ENCODE peak calls at places on chromosomes 12 and 14, in eight cellular contexts. C, M, R, U, D, S, G and X are unnamed samples.

GRCh38 chr14:21233457-21234076 is 35.7 kb downstream of the HNRNPC start:
- DNase-seq in M (no peak), R (no peak), S (no peak), C (no peak), U (peak; percentile 15), G (peak; percentile 19), D (no peak), X (no peak)

GRCh38 chr12:15278816-15279658 is 43.3 kb upstream of the PTPRO start:
- DNase-seq in R (no peak), D (peak; percentile 76), C (no peak), S (peak; percentile 82), G (no peak), U (no peak), M (no peak), X (no peak)

GRCh38 chr12:89901906-89902648 is 193.4 kb upstream of the ATP2B1 start:
- DNase-seq in M (no peak), R (no peak), C (no peak), U (no peak), S (no peak), G (no peak), D (no peak), X (no peak)

GRCh38 chr14:74275265-74275841 is 27.4 kb downstream of the ABCD4 start:
- DNase-seq in C (no peak), U (no peak), D (no peak), S (peak; percentile 57), M (no peak), G (no peak), R (no peak), X (no peak)

GRCh38 chr12:103326190-103326589 is 169.6 kb downstream of the C12orf42 start:
- DNase-seq in M (peak; percentile 3), R (no peak), S (peak; percentile 39), C (no peak), U (no peak), G (peak; percentile 22), D (no peak), X (no peak)

GRCh38 chr14:75234173-75234855 is 44.3 kb upstream of the FOS start:
- DNase-seq in D (no peak), U (no peak), C (no peak), R (no peak), G (no peak), M (no peak), S (peak; percentile 92), X (no peak)

GRCh38 chr14:34693228-34693939 is 21.0 kb downstream of the CFL2 start:
- DNase-seq in U (peak; percentile 78), G (no peak), R (no peak), S (no peak), C (no peak), D (no peak), M (peak; percentile 27), X (no peak)

GRCh38 chr12:20508962-20509361 is 140.6 kb downstream of the PDE3A start:
- DNase-seq in M (no peak), R (no peak), U (no peak), C (no peak), D (no peak), S (no peak), G (no peak), X (no peak)

GRCh38 chr12:24838531-24838950 is 110.4 kb downstream of the BCAT1 start:
- DNase-seq in M (no peak), G (no peak), U (no peak), R (peak; percentile 2), S (peak; percentile 20), D (no peak), C (no peak), X (peak; percentile 55)

GRCh38 chr14:62179367-62180018 is 417.3 kb downstream of the SNAPC1 start:
- DNase-seq in G (peak; percentile 66), D (peak; percentile 91), R (peak; percentile 2), C (no peak), M (peak; percentile 11), S (peak; percentile 74), U (peak; percentile 63), X (peak; percentile 6)

GRCh38 chr14:91258021-91258618 is 13.6 kb upstream of the GPR68 start:
- DNase-seq in G (no peak), R (no peak), D (no peak), S (no peak), C (no peak), M (no peak), U (no peak), X (no peak)

GRCh38 chr12:112126000-112126431 is 656 bp downstream of the TRAFD1 start:
- DNase-seq in S (no peak), M (no peak), R (no peak), U (no peak), G (no peak), D (no peak), C (no peak), X (peak; percentile 28)

GRCh38 chr12:1272132-1272531 is 281.1 kb downstream of the ERC1 start:
- DNase-seq in S (no peak), M (no peak), G (no peak), R (no peak), U (no peak), C (no peak), D (no peak), X (no peak)

GRCh38 chr12:56593909-56594621 is 36.1 kb downstream of the BAZ2A start:
- DNase-seq in G (peak; percentile 77), M (peak; percentile 77), R (no peak), U (peak; percentile 64), D (peak; percentile 23), S (peak; percentile 84), C (no peak), X (no peak)

GRCh38 chr12:112941528-112942335 is 3.5 kb downstream of the OAS3 start:
- DNase-seq in C (no peak), G (no peak), M (no peak), D (no peak), S (no peak), R (no peak), U (no peak), X (no peak)

GRCh38 chr14:54219281-54220121 is 177.3 kb upstream of the CDKN3 start:
- DNase-seq in R (no peak), U (no peak), S (no peak), D (no peak), M (no peak), G (no peak), C (no peak), X (no peak)

GRCh38 chr14:99672506-99673327 is 11.4 kb upstream of the CYP46A1 start:
- DNase-seq in D (no peak), S (no peak), U (no peak), C (no peak), R (no peak), G (no peak), M (peak; percentile 48), X (no peak)

GRCh38 chr12:92403210-92404175 is 257.8 kb upstream of the BTG1 start:
- DNase-seq in U (no peak), R (peak; percentile 47), C (no peak), S (no peak), D (no peak), G (no peak), M (no peak), X (peak; percentile 88)

GRCh38 chr12:130013771-130014484 is 110.1 kb upstream of the TMEM132D start:
- DNase-seq in U (no peak), R (peak; percentile 34), M (peak; percentile 60), C (peak; percentile 34), S (peak; percentile 9), G (peak; percentile 81), D (peak; percentile 41), X (peak; percentile 13)

GRCh38 chr14:94179244-94179643 is 5.1 kb downstream of the PPP4R4 start:
- DNase-seq in U (no peak), C (no peak), D (no peak), M (no peak), R (no peak), G (no peak), S (no peak), X (no peak)

GRCh38 chr12:522692-523378 is 63.1 kb downstream of the B4GALNT3 start:
- DNase-seq in G (no peak), M (no peak), D (no peak), R (no peak), S (no peak), C (no peak), U (no peak), X (no peak)

GRCh38 chr14:80215756-80216581 is 4.7 kb upstream of the DIO2 start:
- DNase-seq in U (no peak), R (no peak), M (no peak), S (no peak), C (no peak), D (no peak), G (no peak), X (no peak)